ENCODE peak calls at places on chromosomes 6 and 20, in ten cellular contexts. R is GDM1; Q is astrocyte of the spinal cord; Y is DMS153; D is cardiac fibroblast; F is EL; E is ELF-1; V is germinal center; T is activated CD4-positive, alpha-beta T cell treated with anti-CD3 and anti-CD28 coated beads, Interleukin-2, amount 50 U/mL, for 24 hours; B is effector memory CD4-positive, alpha-beta T cell. H is an unnamed sample.

GRCh38 chr20:50744143-50744792 is 12.9 kb downstream of the PARD6B start:
- DNase-seq in B (no peak), T (no peak), Q (peak), R (no peak), D (peak), F (peak), E (peak), V (no peak), Y (no peak), H (no peak)

GRCh38 chr20:10578607-10579006 is 95.2 kb downstream of the JAG1 start:
- DNase-seq in V (no peak), D (peak), Q (peak), F (peak), B (no peak), Y (peak), E (no peak), T (no peak), R (no peak), H (no peak)

GRCh38 chr6:162615016-162615717 is 112.4 kb downstream of the PRKN start:
- DNase-seq in Q (no peak), E (no peak), D (peak), F (no peak), R (no peak), Y (no peak), V (no peak), B (no peak), T (no peak), H (no peak)

GRCh38 chr6:13395272-13396237 is 67.2 kb upstream of the TBC1D7 start:
- DNase-seq in V (peak), Q (peak), T (no peak), D (peak), R (peak), F (peak), E (peak), B (no peak), Y (no peak), H (peak)

GRCh38 chr6:133705731-133706130 is 183.2 kb upstream of the TCF21 start:
- DNase-seq in E (no peak), R (no peak), F (peak), T (no peak), V (no peak), Q (peak), Y (no peak), B (no peak), D (peak), H (no peak)

GRCh38 chr6:9659848-9660247 is 755.0 kb downstream of the TFAP2A start:
- DNase-seq in Y (no peak), T (no peak), V (no peak), F (no peak), B (no peak), R (no peak), Q (no peak), D (no peak), E (no peak), H (no peak)

GRCh38 chr20:47258745-47259695 is 97.5 kb downstream of the ZMYND8 start:
- DNase-seq in R (no peak), D (peak), T (no peak), Y (no peak), B (no peak), F (peak), V (peak), Q (peak), E (no peak), H (no peak)

GRCh38 chr6:137223370-137224131 is 4.4 kb upstream of the IFNGR1 start:
- DNase-seq in F (peak), E (no peak), D (peak), T (no peak), V (no peak), Q (peak), R (peak), Y (no peak), B (no peak), H (peak)

GRCh38 chr6:125942677-125943527 is 13.7 kb upstream of the HINT3 start:
- DNase-seq in Y (no peak), F (peak), E (no peak), V (no peak), R (no peak), B (no peak), Q (no peak), D (no peak), T (no peak), H (no peak)

GRCh38 chr20:14853079-14853478 is 515.7 kb upstream of the FLRT3 start:
- DNase-seq in D (no peak), F (no peak), Q (no peak), E (no peak), R (no peak), V (no peak), B (no peak), Y (peak), T (no peak), H (no peak)

GRCh38 chr20:34872604-34873224 is at the start of gene GGT7:
- DNase-seq in D (peak), E (peak), T (peak), R (peak), V (peak), Q (peak), F (peak), B (peak), Y (peak), H (peak)

GRCh38 chr6:125913864-125914351 is 42.7 kb upstream of the HINT3 start:
- DNase-seq in D (peak), F (peak), T (no peak), Q (peak), Y (no peak), R (no peak), B (no peak), V (no peak), E (no peak), H (no peak)

GRCh38 chr6:36998723-36999466 is 6.6 kb upstream of the FGD2 start:
- DNase-seq in V (no peak), Y (no peak), Q (no peak), D (no peak), R (no peak), F (no peak), T (no peak), B (no peak), E (no peak), H (no peak)

GRCh38 chr20:47809561-47809960 is 24.3 kb upstream of the SULF2 start:
- DNase-seq in D (no peak), V (no peak), F (peak), B (no peak), T (no peak), Y (no peak), Q (no peak), R (no peak), E (peak), H (no peak)

GRCh38 chr6:167737205-167737830 is 89.4 kb upstream of the AFDN start:
- DNase-seq in B (no peak), E (no peak), T (no peak), R (no peak), D (no peak), F (no peak), Y (no peak), V (no peak), Q (no peak), H (no peak)

GRCh38 chr20:43949741-43950618 is 35.3 kb downstream of the TOX2 start:
- DNase-seq in F (no peak), T (peak), V (peak), Q (no peak), R (peak), D (no peak), B (peak), E (no peak), Y (no peak), H (peak)

GRCh38 chr6:109490708-109491107 is 7.7 kb upstream of the ZBTB24 start:
- DNase-seq in E (no peak), Q (no peak), F (no peak), Y (no peak), R (no peak), V (no peak), D (no peak), B (no peak), T (no peak), H (no peak)

GRCh38 chr6:132483779-132484679 is 28.9 kb downstream of the STX7 start:
- DNase-seq in E (peak), D (peak), T (no peak), F (peak), B (peak), R (peak), Q (peak), Y (peak), V (peak), H (peak)

GRCh38 chr6:33668914-33669313 is 42.6 kb downstream of the UQCC2 start:
- DNase-seq in D (no peak), V (peak), Y (no peak), R (no peak), T (no peak), E (peak), Q (no peak), F (no peak), B (peak), H (no peak)

GRCh38 chr6:109308018-109308492 is 74.2 kb downstream of the CD164 start:
- DNase-seq in D (peak), T (no peak), R (peak), E (peak), Q (peak), Y (no peak), B (no peak), F (peak), V (no peak), H (peak)

GRCh38 chr6:113291751-113292445 is 565.2 kb upstream of the MARCKS start:
- DNase-seq in R (no peak), D (no peak), Y (no peak), F (no peak), V (no peak), Q (peak), B (no peak), E (no peak), T (no peak), H (no peak)

GRCh38 chr20:49872056-49872455 is 43.3 kb downstream of the SPATA2 start:
- DNase-seq in T (no peak), R (no peak), V (no peak), F (no peak), B (no peak), Q (no peak), Y (no peak), D (no peak), E (peak), H (no peak)

GRCh38 chr6:35049885-35050284 is 91.3 kb downstream of the TCP11 start:
- DNase-seq in E (no peak), Q (peak), V (no peak), R (no peak), D (peak), T (no peak), Y (peak), B (no peak), F (peak), H (no peak)

GRCh38 chr6:99348823-99349619 is 453 bp downstream of the FAXC start:
- DNase-seq in F (no peak), D (no peak), T (no peak), R (no peak), V (no peak), Q (no peak), Y (no peak), B (no peak), E (peak), H (no peak)

GRCh38 chr6:14848019-14848418 is 397.9 kb upstream of the JARID2 start:
- DNase-seq in V (no peak), E (no peak), Y (no peak), T (no peak), B (no peak), F (no peak), D (no peak), R (no peak), Q (no peak), H (no peak)

GRCh38 chr6:68701159-68701558 is 66.1 kb downstream of the ADGRB3 start:
- DNase-seq in V (no peak), T (no peak), R (no peak), Y (peak), Q (no peak), F (no peak), E (no peak), B (no peak), D (no peak), H (no peak)

GRCh38 chr6:156627524-156627923 is 149.7 kb upstream of the ARID1B start:
- DNase-seq in V (no peak), D (no peak), Q (no peak), Y (no peak), T (no peak), E (no peak), R (no peak), B (no peak), F (no peak), H (no peak)

GRCh38 chr20:62961310-62961783 is 8.8 kb downstream of the SLC17A9 start:
- DNase-seq in Q (no peak), Y (no peak), V (no peak), D (no peak), R (no peak), E (peak), T (no peak), B (no peak), F (no peak), H (no peak)

GRCh38 chr6:86477510-86478166 is 459.7 kb upstream of the HTR1E start:
- DNase-seq in Q (no peak), E (peak), V (no peak), Y (peak), T (no peak), D (no peak), R (no peak), F (no peak), B (no peak), H (no peak)

GRCh38 chr6:44697333-44697732 is 309.8 kb downstream of the CDC5L start:
- DNase-seq in F (peak), R (no peak), Y (no peak), E (peak), D (peak), V (no peak), T (no peak), B (no peak), Q (no peak), H (no peak)

GRCh38 chr6:100370265-100370664 is 94.5 kb downstream of the SIM1 start:
- DNase-seq in B (no peak), E (no peak), V (no peak), T (no peak), Y (no peak), Q (no peak), D (peak), F (peak), R (no peak), H (no peak)